ENCODE peak calls at places on chromosome 19, in seven cellular contexts. X is psoas muscle, Z is uterus, L is ascending aorta, M is tibial artery, W is heart left ventricle, G is hepatocyte. V is an unnamed sample.

GRCh38 chr19:485583-486236 is 10.6 kb upstream of the MADCAM1 start:
- DNase-seq in X (no peak), Z (no peak), L (no peak), M (peak; percentile 67), W (no peak), G (peak; percentile 74), V (peak; percentile 33)

GRCh38 chr19:5360003-5360820 is 19.6 kb upstream of the PTPRS start:
- DNase-seq in X (no peak), Z (no peak), L (no peak), M (no peak), W (no peak), G (no peak), V (peak; percentile 25)

GRCh38 chr19:18157465-18158063 is 4.6 kb downstream of the PIK3R2 start:
- DNase-seq in X (peak; percentile 40), Z (no peak), L (no peak), M (no peak), W (no peak), G (peak; percentile 13), V (peak; percentile 64)

GRCh38 chr19:17623224-17623935 is 64.8 kb downstream of the UNC13A start:
- DNase-seq in X (no peak), Z (no peak), L (no peak), M (no peak), W (no peak), G (no peak), V (no peak)

GRCh38 chr19:3270908-3271307 is 46.4 kb downstream of the CELF5 start:
- DNase-seq in X (no peak), Z (no peak), L (no peak), M (no peak), W (no peak), G (peak; percentile 47), V (peak; percentile 34)

GRCh38 chr19:6015841-6016545 is 38.1 kb upstream of the RANBP3 start:
- DNase-seq in X (no peak), Z (no peak), L (no peak), M (no peak), W (no peak), G (no peak), V (peak; percentile 28)

GRCh38 chr19:18389095-18389735 is 3.3 kb downstream of the GDF15 start:
- DNase-seq in X (no peak), Z (no peak), L (no peak), M (no peak), W (no peak), G (no peak), V (no peak)

GRCh38 chr19:18507021-18507726 is 14.7 kb downstream of the ELL start:
- DNase-seq in X (peak; percentile 55), Z (no peak), L (no peak), M (peak; percentile 52), W (peak; percentile 59), G (no peak), V (no peak)

GRCh38 chr19:45577111-45577905 is 7.3 kb downstream of the OPA3 start:
- DNase-seq in X (peak; percentile 51), Z (no peak), L (no peak), M (no peak), W (peak; percentile 49), G (peak; percentile 86), V (peak; percentile 59)

GRCh38 chr19:51959791-51960190 is 26.8 kb downstream of the ZNF350 start:
- DNase-seq in X (no peak), Z (no peak), L (no peak), M (no peak), W (no peak), G (no peak), V (no peak)

GRCh38 chr19:4705413-4706131 is 18.1 kb downstream of the DPP9 start:
- DNase-seq in X (no peak), Z (no peak), L (no peak), M (no peak), W (no peak), G (no peak), V (no peak)

GRCh38 chr19:13149628-13150186 is 468 bp downstream of the STX10 start:
- DNase-seq in X (peak; percentile 62), Z (no peak), L (peak; percentile 14), M (no peak), W (peak; percentile 57), G (peak; percentile 72), V (no peak)

GRCh38 chr19:16970821-16971220 is 55.8 kb downstream of the CPAMD8 start:
- DNase-seq in X (no peak), Z (no peak), L (no peak), M (no peak), W (no peak), G (no peak), V (no peak)

GRCh38 chr19:1467512-1468273 is 11.3 kb downstream of the C19orf25 start:
- DNase-seq in X (peak; percentile 16), Z (no peak), L (no peak), M (no peak), W (peak; percentile 19), G (no peak), V (peak; percentile 81)

GRCh38 chr19:11418518-11419506 is at the start of gene RGL3:
- DNase-seq in X (peak; percentile 63), Z (no peak), L (no peak), M (peak; percentile 43), W (peak; percentile 56), G (peak; percentile 83), V (peak; percentile 61)

GRCh38 chr19:13597625-13598024 is 91.3 kb upstream of the CACNA1A start:
- DNase-seq in X (peak; percentile 19), Z (peak; percentile 29), L (no peak), M (peak; percentile 32), W (peak; percentile 40), G (peak; percentile 78), V (peak; percentile 22)

GRCh38 chr19:11378319-11379189 is 4.1 kb downstream of the SWSAP1 start:
- DNase-seq in X (no peak), Z (no peak), L (no peak), M (no peak), W (no peak), G (peak; percentile 69), V (peak; percentile 35)

GRCh38 chr19:40501599-40501998 is 34.8 kb downstream of the SPTBN4 start:
- DNase-seq in X (no peak), Z (no peak), L (no peak), M (no peak), W (no peak), G (no peak), V (no peak)

GRCh38 chr19:34172661-34173144 is 399 bp downstream of the LSM14A start:
- DNase-seq in X (peak; percentile 41), Z (no peak), L (no peak), M (peak; percentile 32), W (no peak), G (peak; percentile 50), V (peak; percentile 73)

DNA sequence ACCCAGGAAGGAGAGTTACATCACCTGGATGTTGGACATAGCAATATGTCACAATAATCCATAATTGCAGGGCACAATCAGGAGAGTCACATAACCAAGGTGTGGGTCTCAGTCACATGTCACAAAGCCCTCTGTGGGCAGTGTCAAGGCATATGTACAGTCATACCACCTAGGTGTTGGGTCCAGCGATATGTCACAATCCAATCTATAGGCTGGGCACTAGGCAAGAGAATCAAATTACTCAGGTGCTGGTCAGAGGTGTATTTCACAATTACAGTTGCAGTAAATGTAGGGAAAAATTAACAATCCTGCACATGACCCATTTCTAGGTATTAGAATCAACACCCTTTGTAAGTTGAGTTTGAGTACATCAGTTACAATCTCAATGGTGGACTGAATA is 126.2 kb upstream of the ZNF91 start:
- DNase-seq in X (no peak), Z (no peak), L (no peak), M (no peak), W (no peak), G (no peak), V (no peak)
- H3K9me3 ChIP-seq in X (no peaks in the 10 kb centered on the region), Z (no peaks in the 10 kb centered on the region), L (no peaks in the 10 kb centered on the region), M (no peaks in the 10 kb centered on the region), W (no peaks in the 10 kb centered on the region), G (no peaks in the 10 kb centered on the region), V (no peaks in the 10 kb centered on the region)

GRCh38 chr19:32599736-32600157 is 18.8 kb downstream of the PDCD5 start:
- DNase-seq in X (no peak), Z (no peak), L (no peak), M (no peak), W (no peak), G (peak; percentile 71), V (no peak)
- H3K36me3 ChIP-seq in X (no peaks in the 10 kb centered on the region), Z (no peaks in the 10 kb centered on the region), L (peaks cover 88% of the 10 kb centered on the region), M (peaks cover 67% of the 10 kb centered on the region), W (peaks cover 7% of the 10 kb centered on the region), G (no peaks in the 10 kb centered on the region), V (no peaks in the 10 kb centered on the region)

GRCh38 chr19:55070755-55071502 is 4.7 kb upstream of the EPS8L1 start:
- DNase-seq in X (no peak), Z (no peak), L (no peak), M (no peak), W (no peak), G (peak; percentile 64), V (no peak)

GRCh38 chr19:55067869-55068268 is 4.9 kb upstream of the RDH13 start:
- DNase-seq in X (no peak), Z (no peak), L (no peak), M (no peak), W (no peak), G (no peak), V (no peak)

GRCh38 chr19:55068803-55069136 is 5.8 kb upstream of the RDH13 start:
- DNase-seq in X (no peak), Z (no peak), L (no peak), M (no peak), W (no peak), G (no peak), V (no peak)

GRCh38 chr19:55069137-55069858 is 6.3 kb upstream of the RDH13 start:
- DNase-seq in X (no peak), Z (no peak), L (no peak), M (no peak), W (peak; percentile 43), G (peak; percentile 82), V (no peak)

DNA sequence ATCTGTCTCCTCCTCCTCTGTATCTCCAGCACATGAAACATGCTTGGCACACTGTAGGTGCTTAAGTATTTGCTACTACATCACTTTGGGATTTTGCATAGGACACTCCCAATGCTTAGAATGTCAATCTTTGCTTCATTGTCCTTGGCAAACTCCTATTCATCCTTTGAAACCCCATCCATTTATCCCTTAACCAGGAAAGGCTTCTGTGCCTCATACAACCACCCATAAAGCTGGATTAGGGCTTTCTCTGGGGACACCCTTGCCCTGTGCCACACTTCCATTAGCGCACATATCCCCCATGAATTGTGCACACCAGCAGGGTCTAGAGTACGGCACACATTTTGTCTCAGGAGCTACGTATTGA is 5.8 kb upstream of the EPS8L1 start:
- DNase-seq in X (no peak), Z (no peak), L (no peak), M (no peak), W (no peak), G (no peak), V (no peak)
- H3K4me3 ChIP-seq in X (no peak overlapping the region), Z (no peak overlapping the region), L (no peak overlapping the region), M (no peak overlapping the region), W (no peak overlapping the region), G (peak overlapping the region; percentile 2), V (no peak overlapping the region)

GRCh38 chr19:58045411-58046050 is 11.7 kb downstream of the ZSCAN1 start:
- DNase-seq in X (no peak), Z (no peak), L (no peak), M (no peak), W (no peak), G (no peak), V (no peak)

GRCh38 chr19:58044886-58045285 is 11.1 kb downstream of the ZSCAN1 start:
- DNase-seq in X (no peak), Z (no peak), L (no peak), M (no peak), W (no peak), G (no peak), V (no peak)

GRCh38 chr19:58040751-58041525 is 7.1 kb downstream of the ZSCAN1 start:
- DNase-seq in X (no peak), Z (no peak), L (no peak), M (no peak), W (no peak), G (no peak), V (no peak)

GRCh38 chr19:58044391-58044790 is 10.6 kb downstream of the ZSCAN1 start:
- DNase-seq in X (no peak), Z (no peak), L (no peak), M (no peak), W (no peak), G (no peak), V (no peak)

GRCh38 chr19:58042709-58043340 is 9.0 kb downstream of the ZSCAN1 start:
- DNase-seq in X (no peak), Z (no peak), L (no peak), M (no peak), W (no peak), G (no peak), V (no peak)
- H3K9me3 ChIP-seq in X (peaks cover 22% of the 10 kb centered on the region), Z (no peaks in the 10 kb centered on the region), L (peaks cover 69% of the 10 kb centered on the region), M (no peaks in the 10 kb centered on the region), W (peaks cover 89% of the 10 kb centered on the region), G (no peaks in the 10 kb centered on the region), V (no peaks in the 10 kb centered on the region)

V was measured in pancreas.